ENCODE peak calls at places on chromosomes 6 and 20, in nine cellular contexts. S is endodermal cell; H is H9; N is naive thymus-derived CD4-positive, alpha-beta T cell; Y is CD4-positive, alpha-beta memory T cell; L is body of pancreas; M is mammary epithelial cell; E is mesendoderm; A is aorta. R is an unnamed sample.
A peak's percentile ranks its signal among the peaks of the same experiment; 100 is the strongest.

GRCh38 chr6:169984181-169985120 is 233.0 kb downstream of the ERMARD start:
- DNase-seq in M (no peak), H (no peak), N (no peak), L (no peak), E (no peak), Y (no peak), S (no peak), A (peak; percentile 61), R (no peak)

GRCh38 chr6:145960918-145961604 is 3.1 kb downstream of the SHPRH start:
- DNase-seq in M (no peak), E (no peak), Y (no peak), N (no peak), H (no peak), S (no peak), L (no peak), A (no peak), R (no peak)

GRCh38 chr20:15224199-15224598 is 886.8 kb upstream of the FLRT3 start:
- DNase-seq in M (no peak), S (no peak), E (no peak), L (no peak), A (no peak), H (no peak), N (no peak), Y (no peak), R (no peak)

GRCh38 chr6:133435065-133435728 is 194.0 kb downstream of the EYA4 start:
- DNase-seq in N (no peak), Y (no peak), E (no peak), M (no peak), H (no peak), L (no peak), S (no peak), A (peak; percentile 20), R (no peak)

GRCh38 chr6:157966597-157966977 is 15.1 kb upstream of the SYNJ2 start:
- DNase-seq in H (no peak), Y (no peak), N (no peak), A (no peak), L (no peak), S (peak; percentile 35), M (no peak), E (no peak), R (no peak)

GRCh38 chr6:116004841-116005507 is 55.7 kb downstream of the FRK start:
- DNase-seq in L (no peak), A (no peak), N (no peak), Y (no peak), E (no peak), M (no peak), H (no peak), S (no peak), R (no peak)

GRCh38 chr6:70108230-70108629 is 194.7 kb downstream of the COL9A1 start:
- DNase-seq in M (peak; percentile 8), N (no peak), H (no peak), Y (peak; percentile 27), S (no peak), L (no peak), A (no peak), E (peak; percentile 54), R (peak; percentile 30)

GRCh38 chr6:16654703-16655102 is 106.6 kb downstream of the ATXN1 start:
- DNase-seq in A (no peak), S (no peak), Y (peak; percentile 66), M (no peak), H (no peak), L (no peak), E (no peak), N (no peak), R (no peak)

GRCh38 chr6:7505196-7505699 is 36.2 kb upstream of the DSP start:
- DNase-seq in A (no peak), Y (no peak), L (peak; percentile 24), M (peak; percentile 100), S (peak; percentile 96), N (no peak), E (peak; percentile 98), H (peak; percentile 92), R (peak; percentile 96)

GRCh38 chr6:152575621-152576150 is 61.5 kb downstream of the SYNE1 start:
- DNase-seq in S (no peak), L (no peak), H (no peak), Y (no peak), E (peak; percentile 31), N (no peak), M (peak; percentile 85), A (no peak), R (peak; percentile 86)

GRCh38 chr6:94362061-94362864 is 942.9 kb upstream of the EPHA7 start:
- DNase-seq in H (no peak), L (no peak), Y (no peak), E (no peak), S (no peak), M (no peak), N (no peak), A (peak; percentile 75), R (no peak)

GRCh38 chr6:70889270-70889669 is 67.6 kb downstream of the B3GAT2 start:
- DNase-seq in A (no peak), E (no peak), N (no peak), Y (no peak), H (no peak), L (no peak), M (no peak), S (no peak), R (no peak)

GRCh38 chr6:42756713-42757112 is 10.8 kb upstream of the TBCC start:
- DNase-seq in Y (no peak), N (no peak), E (no peak), L (no peak), H (peak; percentile 73), S (peak; percentile 50), M (no peak), A (peak; percentile 14), R (no peak)

GRCh38 chr6:24391756-24392405 is 10.9 kb upstream of the MRS2 start:
- DNase-seq in A (no peak), E (no peak), M (no peak), L (no peak), Y (no peak), H (no peak), N (no peak), S (no peak), R (no peak)

GRCh38 chr20:37925265-37926165 is 22.6 kb downstream of the VSTM2L start:
- DNase-seq in Y (no peak), N (no peak), S (peak; percentile 69), L (no peak), M (no peak), E (no peak), H (peak; percentile 74), A (no peak), R (no peak)

GRCh38 chr6:66558189-66558588 is 851.2 kb upstream of the EYS start:
- DNase-seq in E (peak; percentile 85), S (peak; percentile 44), M (no peak), A (no peak), L (no peak), H (peak; percentile 30), N (no peak), Y (no peak), R (no peak)

GRCh38 chr20:52190437-52191131 is 995 bp downstream of the ZFP64 start:
- DNase-seq in S (peak; percentile 68), H (peak; percentile 41), L (peak; percentile 32), Y (peak; percentile 11), N (no peak), A (no peak), M (peak; percentile 51), E (peak; percentile 48), R (peak; percentile 89)

DNA sequence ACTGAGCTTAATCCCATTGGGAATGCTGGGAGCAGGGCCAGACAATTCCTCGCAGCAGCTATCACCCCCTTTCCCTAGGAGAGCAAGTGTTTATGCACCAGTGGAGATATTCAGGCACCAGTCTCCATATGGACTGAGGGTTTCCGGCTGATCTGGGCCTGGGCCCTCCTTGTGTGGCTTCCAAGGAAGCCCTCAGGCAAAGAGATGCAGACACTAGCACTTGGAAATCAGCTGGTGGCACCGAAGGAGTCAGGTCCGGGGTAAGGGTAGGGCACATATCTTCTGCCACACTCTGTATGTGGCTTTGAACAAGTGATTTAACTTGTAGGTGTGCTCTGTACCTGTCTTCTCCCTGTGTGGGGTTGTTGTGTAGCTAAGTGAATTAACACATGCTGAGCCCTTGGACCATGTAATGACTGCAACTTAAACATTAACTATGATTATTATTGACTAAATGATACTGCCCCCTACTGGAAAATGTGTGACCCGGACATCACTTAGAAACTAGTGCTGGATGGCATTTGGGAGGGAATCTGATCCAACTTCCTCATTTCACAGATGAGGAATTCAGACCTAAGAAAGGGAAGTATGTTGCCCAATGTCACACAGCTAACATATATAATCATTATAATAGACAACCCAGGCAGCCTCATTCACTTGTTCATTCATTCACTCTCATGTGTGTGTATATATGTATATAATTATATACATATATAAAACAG is 19.3 kb upstream of the WFDC2 start:
- DNase-seq in S (peak; percentile 67), A (no peak), Y (peak; percentile 46), N (no peak), M (peak; percentile 27), L (no peak), E (peak; percentile 84), H (peak; percentile 47), R (no peak)
- H3K27ac ChIP-seq in S (no peak overlapping the region), A (no peak overlapping the region), Y (no peak overlapping the region), N (no peak overlapping the region), M (no peak overlapping the region), L (no peak overlapping the region), E (peak overlapping the region; percentile 26), H (no peak overlapping the region), R (no peak overlapping the region)

GRCh38 chr6:139335447-139336210 is 38.8 kb downstream of the CITED2 start:
- DNase-seq in L (no peak), M (peak; percentile 55), S (no peak), Y (no peak), N (no peak), H (no peak), E (no peak), A (no peak), R (no peak)
- H3K27ac ChIP-seq in L (no peak overlapping the region), M (peak overlapping the region; percentile 85), S (no peak overlapping the region), Y (no peak overlapping the region), N (no peak overlapping the region), H (no peak overlapping the region), E (no peak overlapping the region), A (peak overlapping the region; percentile 76), R (no peak overlapping the region)

DNA sequence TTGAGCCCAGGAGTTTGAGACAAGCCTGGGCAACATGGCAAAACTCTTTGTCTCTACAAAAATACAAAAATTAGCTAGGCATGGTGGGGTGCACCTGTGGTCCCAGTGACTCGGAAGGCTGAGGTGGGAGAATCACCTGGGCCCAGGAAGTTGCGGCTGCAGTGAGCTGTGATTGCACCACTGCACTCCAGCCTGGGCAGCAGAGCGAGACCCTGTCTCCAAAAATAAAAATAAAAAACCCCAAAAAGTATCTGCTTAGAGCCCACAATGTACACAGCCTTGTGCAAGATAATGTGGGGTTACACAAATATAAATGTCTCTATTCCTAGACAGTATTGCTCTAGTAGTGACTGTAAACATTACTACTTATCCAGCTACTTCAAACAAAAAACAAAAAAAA is 5.9 kb downstream of the ESF1 start:
- DNase-seq in N (no peak), S (no peak), H (no peak), M (no peak), L (no peak), Y (no peak), E (no peak), A (no peak), R (no peak)
- H3K27ac ChIP-seq in N (no peak overlapping the region), S (no peak overlapping the region), H (no peak overlapping the region), M (no peak overlapping the region), L (no peak overlapping the region), Y (no peak overlapping the region), E (no peak overlapping the region), A (no peak overlapping the region), R (no peak overlapping the region)

GRCh38 chr6:12232339-12232738 is 57.8 kb upstream of the EDN1 start:
- DNase-seq in M (no peak), N (no peak), S (no peak), A (no peak), E (no peak), H (no peak), Y (peak; percentile 10), L (no peak), R (no peak)
- H3K27ac ChIP-seq in M (no peak overlapping the region), N (no peak overlapping the region), S (no peak overlapping the region), A (no peak overlapping the region), E (no peak overlapping the region), H (no peak overlapping the region), Y (no peak overlapping the region), L (no peak overlapping the region), R (no peak overlapping the region)

R was measured in RWPE1.